ENCODE peak calls at places on chromosome 3, in nine cellular contexts. One of them, this sample, is unnamed.

GRCh38 chr3:100171211-100171700 is 57.0 kb upstream of the FILIP1L start:
- DNase-seq in colonic mucosa: no peak
- DNase-seq in A673: no peak
- DNase-seq in astrocyte of the spinal cord: no peak
- DNase-seq in body of pancreas: no peak
- DNase-seq in GM13976: no peak
- DNase-seq in GM13977: no peak
- DNase-seq in nephron progenitor cell: no peak
- DNase-seq in fibroblast of lung: no peak
- DNase-seq in this sample: no peak

GRCh38 chr3:45082139-45082538 is 56.0 kb downstream of the CLEC3B start:
- DNase-seq in fibroblast of lung: peak; percentile 62
- DNase-seq in GM13977: no peak
- DNase-seq in GM13976: no peak
- DNase-seq in colonic mucosa: no peak
- DNase-seq in body of pancreas: no peak
- DNase-seq in A673: peak; percentile 74
- DNase-seq in astrocyte of the spinal cord: peak; percentile 81
- DNase-seq in nephron progenitor cell: no peak
- DNase-seq in this sample: no peak

GRCh38 chr3:55721716-55722484 is 234.8 kb upstream of the WNT5A start:
- DNase-seq in nephron progenitor cell: peak; percentile 31
- DNase-seq in GM13976: peak; percentile 17
- DNase-seq in body of pancreas: peak; percentile 32
- DNase-seq in A673: peak; percentile 26
- DNase-seq in astrocyte of the spinal cord: peak; percentile 48
- DNase-seq in GM13977: peak; percentile 30
- DNase-seq in colonic mucosa: peak; percentile 26
- DNase-seq in fibroblast of lung: peak; percentile 47
- DNase-seq in this sample: peak; percentile 40

GRCh38 chr3:47475029-47475569 is 642 bp downstream of the SCAP start:
- DNase-seq in A673: peak; percentile 14
- DNase-seq in astrocyte of the spinal cord: peak; percentile 33
- DNase-seq in body of pancreas: peak; percentile 13
- DNase-seq in colonic mucosa: peak; percentile 42
- DNase-seq in nephron progenitor cell: peak; percentile 47
- DNase-seq in fibroblast of lung: peak; percentile 40
- DNase-seq in GM13976: no peak
- DNase-seq in GM13977: no peak
- DNase-seq in this sample: no peak

GRCh38 chr3:139427283-139428060 is 38.0 kb upstream of the COPB2 start:
- DNase-seq in GM13976: peak; percentile 66
- DNase-seq in fibroblast of lung: peak; percentile 84
- DNase-seq in nephron progenitor cell: peak; percentile 27
- DNase-seq in body of pancreas: peak; percentile 65
- DNase-seq in GM13977: peak; percentile 69
- DNase-seq in A673: peak; percentile 92
- DNase-seq in astrocyte of the spinal cord: peak; percentile 82
- DNase-seq in colonic mucosa: no peak
- DNase-seq in this sample: peak; percentile 48

GRCh38 chr3:38579146-38579545 is 70.3 kb downstream of the SCN5A start:
- DNase-seq in A673: no peak
- DNase-seq in body of pancreas: peak; percentile 59
- DNase-seq in astrocyte of the spinal cord: peak; percentile 66
- DNase-seq in fibroblast of lung: no peak
- DNase-seq in GM13977: no peak
- DNase-seq in colonic mucosa: no peak
- DNase-seq in GM13976: no peak
- DNase-seq in nephron progenitor cell: no peak
- DNase-seq in this sample: no peak

GRCh38 chr3:55683666-55684270 is 196.7 kb upstream of the WNT5A start:
- DNase-seq in A673: peak; percentile 41
- DNase-seq in fibroblast of lung: no peak
- DNase-seq in astrocyte of the spinal cord: no peak
- DNase-seq in GM13976: no peak
- DNase-seq in colonic mucosa: no peak
- DNase-seq in GM13977: no peak
- DNase-seq in body of pancreas: no peak
- DNase-seq in nephron progenitor cell: no peak
- DNase-seq in this sample: no peak

GRCh38 chr3:40505599-40506462 is at the start of gene ZNF620:
- DNase-seq in GM13977: peak; percentile 66
- DNase-seq in fibroblast of lung: peak; percentile 59
- DNase-seq in astrocyte of the spinal cord: peak; percentile 54
- DNase-seq in GM13976: peak; percentile 67
- DNase-seq in body of pancreas: peak; percentile 92
- DNase-seq in nephron progenitor cell: peak; percentile 86
- DNase-seq in colonic mucosa: peak; percentile 80
- DNase-seq in A673: peak; percentile 83
- DNase-seq in this sample: peak; percentile 76

GRCh38 chr3:13379191-13379830 is 40.8 kb downstream of the NUP210 start:
- DNase-seq in A673: no peak
- DNase-seq in GM13976: no peak
- DNase-seq in fibroblast of lung: peak; percentile 57
- DNase-seq in GM13977: no peak
- DNase-seq in astrocyte of the spinal cord: peak; percentile 85
- DNase-seq in colonic mucosa: no peak
- DNase-seq in body of pancreas: peak; percentile 7
- DNase-seq in nephron progenitor cell: no peak
- DNase-seq in this sample: no peak

GRCh38 chr3:27368831-27369607 is at the start of gene NEK10:
- DNase-seq in body of pancreas: peak; percentile 94
- DNase-seq in fibroblast of lung: peak; percentile 90
- DNase-seq in astrocyte of the spinal cord: peak; percentile 91
- DNase-seq in GM13977: peak; percentile 91
- DNase-seq in A673: peak; percentile 94
- DNase-seq in GM13976: peak; percentile 96
- DNase-seq in nephron progenitor cell: peak; percentile 92
- DNase-seq in colonic mucosa: peak; percentile 93
- DNase-seq in this sample: peak; percentile 95

GRCh38 chr3:191774485-191774884 is 313.5 kb downstream of the PYDC2 start:
- DNase-seq in GM13976: no peak
- DNase-seq in astrocyte of the spinal cord: peak; percentile 96
- DNase-seq in GM13977: no peak
- DNase-seq in nephron progenitor cell: peak; percentile 1
- DNase-seq in A673: peak; percentile 97
- DNase-seq in body of pancreas: no peak
- DNase-seq in colonic mucosa: no peak
- DNase-seq in fibroblast of lung: no peak
- DNase-seq in this sample: no peak

GRCh38 chr3:106204160-106204868 is 335.5 kb upstream of the CBLB start:
- DNase-seq in colonic mucosa: no peak
- DNase-seq in nephron progenitor cell: no peak
- DNase-seq in GM13977: no peak
- DNase-seq in astrocyte of the spinal cord: no peak
- DNase-seq in A673: no peak
- DNase-seq in body of pancreas: no peak
- DNase-seq in GM13976: no peak
- DNase-seq in fibroblast of lung: no peak
- DNase-seq in this sample: no peak

GRCh38 chr3:45950131-45950530 is 6.9 kb downstream of the CXCR6 start:
- DNase-seq in body of pancreas: no peak
- DNase-seq in colonic mucosa: no peak
- DNase-seq in A673: no peak
- DNase-seq in GM13976: no peak
- DNase-seq in nephron progenitor cell: no peak
- DNase-seq in astrocyte of the spinal cord: no peak
- DNase-seq in fibroblast of lung: no peak
- DNase-seq in GM13977: no peak
- DNase-seq in this sample: no peak

GRCh38 chr3:53274938-53275666 is 19.3 kb upstream of the TKT start:
- DNase-seq in nephron progenitor cell: no peak
- DNase-seq in colonic mucosa: no peak
- DNase-seq in fibroblast of lung: no peak
- DNase-seq in astrocyte of the spinal cord: no peak
- DNase-seq in GM13977: no peak
- DNase-seq in A673: no peak
- DNase-seq in body of pancreas: no peak
- DNase-seq in GM13976: no peak
- DNase-seq in this sample: no peak

GRCh38 chr3:164522073-164522763 is 556.1 kb downstream of the SI start:
- DNase-seq in body of pancreas: no peak
- DNase-seq in GM13976: no peak
- DNase-seq in colonic mucosa: no peak
- DNase-seq in nephron progenitor cell: no peak
- DNase-seq in astrocyte of the spinal cord: no peak
- DNase-seq in GM13977: no peak
- DNase-seq in fibroblast of lung: no peak
- DNase-seq in A673: no peak
- DNase-seq in this sample: no peak

GRCh38 chr3:177711637-177712036 is 514.4 kb upstream of the TBL1XR1 start:
- DNase-seq in astrocyte of the spinal cord: no peak
- DNase-seq in GM13976: no peak
- DNase-seq in fibroblast of lung: no peak
- DNase-seq in colonic mucosa: no peak
- DNase-seq in A673: no peak
- DNase-seq in GM13977: no peak
- DNase-seq in body of pancreas: no peak
- DNase-seq in nephron progenitor cell: no peak
- DNase-seq in this sample: no peak

GRCh38 chr3:55720614-55721013 is 233.5 kb upstream of the WNT5A start:
- DNase-seq in fibroblast of lung: peak; percentile 61
- DNase-seq in GM13977: peak; percentile 50
- DNase-seq in A673: peak; percentile 30
- DNase-seq in body of pancreas: no peak
- DNase-seq in GM13976: peak; percentile 42
- DNase-seq in colonic mucosa: no peak
- DNase-seq in nephron progenitor cell: no peak
- DNase-seq in astrocyte of the spinal cord: peak; percentile 68
- DNase-seq in this sample: no peak

GRCh38 chr3:107241217-107241616 is 136.0 kb upstream of the CCDC54 start:
- DNase-seq in nephron progenitor cell: peak; percentile 19
- DNase-seq in fibroblast of lung: peak; percentile 33
- DNase-seq in GM13976: peak; percentile 20
- DNase-seq in colonic mucosa: peak; percentile 53
- DNase-seq in body of pancreas: peak; percentile 17
- DNase-seq in A673: peak; percentile 13
- DNase-seq in astrocyte of the spinal cord: peak; percentile 47
- DNase-seq in GM13977: peak; percentile 23
- DNase-seq in this sample: peak; percentile 20
- TF ChIP-seq CTCF in nephron progenitor cell: no peak
- TF ChIP-seq CTCF in fibroblast of lung: peak; percentile 10
- TF ChIP-seq CTCF in GM13976: no peak
- TF ChIP-seq CTCF in colonic mucosa: no peak
- TF ChIP-seq CTCF in body of pancreas: no peak
- TF ChIP-seq CTCF in A673: no peak
- TF ChIP-seq CTCF in astrocyte of the spinal cord: no peak
- TF ChIP-seq CTCF in GM13977: no peak
- TF ChIP-seq CTCF in this sample: no peak

GRCh38 chr3:62554264-62554799 is 181.0 kb upstream of the FEZF2 start:
- DNase-seq in body of pancreas: no peak
- DNase-seq in fibroblast of lung: peak; percentile 13
- DNase-seq in nephron progenitor cell: no peak
- DNase-seq in astrocyte of the spinal cord: no peak
- DNase-seq in GM13976: no peak
- DNase-seq in A673: peak; percentile 1
- DNase-seq in GM13977: no peak
- DNase-seq in colonic mucosa: no peak
- DNase-seq in this sample: peak; percentile 20
- TF ChIP-seq CTCF in body of pancreas: no peak
- TF ChIP-seq CTCF in fibroblast of lung: peak; percentile 36
- TF ChIP-seq CTCF in nephron progenitor cell: peak; percentile 11
- TF ChIP-seq CTCF in astrocyte of the spinal cord: peak; percentile 18
- TF ChIP-seq CTCF in GM13976: no peak
- TF ChIP-seq CTCF in A673: no peak
- TF ChIP-seq CTCF in GM13977: no peak
- TF ChIP-seq CTCF in colonic mucosa: no peak
- TF ChIP-seq CTCF in this sample: peak; percentile 22

GRCh38 chr3:51968883-51969674 is 1.8 kb upstream of the PCBP4 start:
- DNase-seq in fibroblast of lung: no peak
- DNase-seq in nephron progenitor cell: no peak
- DNase-seq in colonic mucosa: no peak
- DNase-seq in GM13977: no peak
- DNase-seq in GM13976: no peak
- DNase-seq in body of pancreas: no peak
- DNase-seq in A673: no peak
- DNase-seq in astrocyte of the spinal cord: no peak
- DNase-seq in this sample: no peak
- TF ChIP-seq CTCF in fibroblast of lung: no peak
- TF ChIP-seq CTCF in nephron progenitor cell: no peak
- TF ChIP-seq CTCF in colonic mucosa: no peak
- TF ChIP-seq CTCF in GM13977: no peak
- TF ChIP-seq CTCF in GM13976: no peak
- TF ChIP-seq CTCF in body of pancreas: no peak
- TF ChIP-seq CTCF in A673: no peak
- TF ChIP-seq CTCF in astrocyte of the spinal cord: no peak
- TF ChIP-seq CTCF in this sample: no peak

GRCh38 chr3:126995926-126996512 is 13.1 kb downstream of the PLXNA1 start:
- DNase-seq in GM13977: no peak
- DNase-seq in astrocyte of the spinal cord: no peak
- DNase-seq in colonic mucosa: no peak
- DNase-seq in fibroblast of lung: no peak
- DNase-seq in nephron progenitor cell: no peak
- DNase-seq in GM13976: no peak
- DNase-seq in A673: no peak
- DNase-seq in body of pancreas: no peak
- DNase-seq in this sample: no peak
- TF ChIP-seq CTCF in GM13977: peak; percentile 33
- TF ChIP-seq CTCF in astrocyte of the spinal cord: peak; percentile 30
- TF ChIP-seq CTCF in colonic mucosa: no peak
- TF ChIP-seq CTCF in fibroblast of lung: no peak
- TF ChIP-seq CTCF in nephron progenitor cell: no peak
- TF ChIP-seq CTCF in GM13976: no peak
- TF ChIP-seq CTCF in A673: peak; percentile 32
- TF ChIP-seq CTCF in body of pancreas: no peak
- TF ChIP-seq CTCF in this sample: no peak

GRCh38 chr3:9786825-9787654 is 5.2 kb downstream of the TADA3 start:
- DNase-seq in astrocyte of the spinal cord: no peak
- DNase-seq in GM13976: no peak
- DNase-seq in GM13977: no peak
- DNase-seq in colonic mucosa: no peak
- DNase-seq in body of pancreas: no peak
- DNase-seq in fibroblast of lung: no peak
- DNase-seq in nephron progenitor cell: no peak
- DNase-seq in A673: no peak
- DNase-seq in this sample: no peak
- TF ChIP-seq CTCF in astrocyte of the spinal cord: peak; percentile 49
- TF ChIP-seq CTCF in GM13976: no peak
- TF ChIP-seq CTCF in GM13977: peak; percentile 59
- TF ChIP-seq CTCF in colonic mucosa: peak; percentile 21
- TF ChIP-seq CTCF in body of pancreas: peak; percentile 21
- TF ChIP-seq CTCF in fibroblast of lung: peak; percentile 52
- TF ChIP-seq CTCF in nephron progenitor cell: peak; percentile 27
- TF ChIP-seq CTCF in A673: peak; percentile 64
- TF ChIP-seq CTCF in this sample: peak; percentile 59

DNA sequence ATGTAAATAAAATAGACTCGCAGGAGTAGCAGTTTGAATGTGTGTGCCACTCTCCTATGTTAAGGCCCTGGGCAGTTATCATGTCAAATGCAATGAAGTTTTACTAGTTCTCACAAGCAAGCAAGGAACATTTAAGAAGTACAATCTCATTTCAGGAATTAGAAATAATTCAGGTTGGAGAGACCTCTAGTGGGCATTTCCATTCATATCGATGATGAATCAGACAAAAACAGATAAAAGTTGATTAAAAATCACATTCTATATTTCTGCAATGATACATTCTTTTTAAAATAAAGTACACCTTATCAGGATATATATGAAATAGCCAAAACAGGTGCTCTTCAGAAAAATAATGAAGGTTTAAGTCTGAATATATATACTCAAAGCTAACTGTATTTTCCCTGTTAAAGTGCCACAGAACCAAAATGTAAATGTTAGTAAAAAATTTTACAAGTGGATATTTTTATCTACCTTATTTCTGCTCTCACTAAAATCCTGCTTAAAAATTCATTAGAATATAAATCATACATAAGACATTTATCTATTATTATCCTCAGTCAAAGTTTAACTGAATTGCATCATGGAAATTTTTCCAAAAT is 492.4 kb upstream of the FRG2C start:
- DNase-seq in body of pancreas: no peak
- DNase-seq in astrocyte of the spinal cord: peak; percentile 4
- DNase-seq in nephron progenitor cell: no peak
- DNase-seq in fibroblast of lung: peak; percentile 43
- DNase-seq in colonic mucosa: no peak
- DNase-seq in A673: no peak
- DNase-seq in GM13976: no peak
- DNase-seq in GM13977: no peak
- DNase-seq in this sample: no peak
- TF ChIP-seq CTCF in body of pancreas: peak; percentile 32
- TF ChIP-seq CTCF in astrocyte of the spinal cord: peak; percentile 39
- TF ChIP-seq CTCF in nephron progenitor cell: peak; percentile 54
- TF ChIP-seq CTCF in fibroblast of lung: peak; percentile 49
- TF ChIP-seq CTCF in colonic mucosa: peak; percentile 18
- TF ChIP-seq CTCF in A673: peak; percentile 41
- TF ChIP-seq CTCF in GM13976: peak; percentile 25
- TF ChIP-seq CTCF in GM13977: peak; percentile 42
- TF ChIP-seq CTCF in this sample: peak; percentile 53